ENCODE peak calls at places on chromosomes 7 and 10, in six cellular contexts. One of them, this sample, is unnamed.

GRCh38 chr10:43735907-43736306 is 87.2 kb upstream of the ZNF32 start:
- DNase-seq in mammary epithelial cell: no peak
- DNase-seq in mucosa of descending colon: no peak
- DNase-seq in right atrium auricular region: no peak
- DNase-seq in testis: no peak
- DNase-seq in prostate gland: no peak
- DNase-seq in this sample: no peak

GRCh38 chr10:47063858-47064257 is 152.6 kb downstream of the PTPN20 start:
- DNase-seq in mammary epithelial cell: no peak
- DNase-seq in mucosa of descending colon: no peak
- DNase-seq in right atrium auricular region: no peak
- DNase-seq in testis: no peak
- DNase-seq in prostate gland: no peak
- DNase-seq in this sample: no peak

GRCh38 chr7:12518920-12519681 is 51.4 kb upstream of the SCIN start:
- DNase-seq in mammary epithelial cell: peak; percentile 8
- DNase-seq in mucosa of descending colon: peak; percentile 19
- DNase-seq in right atrium auricular region: no peak
- DNase-seq in testis: no peak
- DNase-seq in prostate gland: no peak
- DNase-seq in this sample: no peak

GRCh38 chr7:26280097-26280496 is 11.6 kb upstream of the SNX10 start:
- DNase-seq in mammary epithelial cell: no peak
- DNase-seq in mucosa of descending colon: no peak
- DNase-seq in right atrium auricular region: no peak
- DNase-seq in testis: no peak
- DNase-seq in prostate gland: no peak
- DNase-seq in this sample: no peak

GRCh38 chr7:134210227-134210626 is 83.1 kb downstream of the LRGUK start:
- DNase-seq in mammary epithelial cell: no peak
- DNase-seq in mucosa of descending colon: no peak
- DNase-seq in right atrium auricular region: no peak
- DNase-seq in testis: no peak
- DNase-seq in prostate gland: no peak
- DNase-seq in this sample: no peak

GRCh38 chr10:129690248-129691070 is 223.4 kb downstream of the MGMT start:
- DNase-seq in mammary epithelial cell: peak; percentile 65
- DNase-seq in mucosa of descending colon: no peak
- DNase-seq in right atrium auricular region: no peak
- DNase-seq in testis: no peak
- DNase-seq in prostate gland: no peak
- DNase-seq in this sample: peak; percentile 25

GRCh38 chr7:42479452-42480303 is 242.7 kb upstream of the GLI3 start:
- DNase-seq in mammary epithelial cell: peak; percentile 60
- DNase-seq in mucosa of descending colon: no peak
- DNase-seq in right atrium auricular region: no peak
- DNase-seq in testis: no peak
- DNase-seq in prostate gland: peak; percentile 44
- DNase-seq in this sample: no peak

GRCh38 chr7:132501956-132502355 is 74.3 kb downstream of the PLXNA4 start:
- DNase-seq in mammary epithelial cell: no peak
- DNase-seq in mucosa of descending colon: no peak
- DNase-seq in right atrium auricular region: no peak
- DNase-seq in testis: no peak
- DNase-seq in prostate gland: no peak
- DNase-seq in this sample: no peak

GRCh38 chr7:141227454-141227853 is 153.6 kb downstream of the TMEM178B start:
- DNase-seq in mammary epithelial cell: no peak
- DNase-seq in mucosa of descending colon: no peak
- DNase-seq in right atrium auricular region: no peak
- DNase-seq in testis: no peak
- DNase-seq in prostate gland: no peak
- DNase-seq in this sample: no peak

GRCh38 chr7:42426163-42426562 is 189.2 kb upstream of the GLI3 start:
- DNase-seq in mammary epithelial cell: peak; percentile 29
- DNase-seq in mucosa of descending colon: no peak
- DNase-seq in right atrium auricular region: no peak
- DNase-seq in testis: no peak
- DNase-seq in prostate gland: no peak
- DNase-seq in this sample: no peak

GRCh38 chr7:135774284-135774683 is 25.7 kb upstream of the FAM180A start:
- DNase-seq in mammary epithelial cell: peak; percentile 42
- DNase-seq in mucosa of descending colon: peak; percentile 57
- DNase-seq in right atrium auricular region: peak; percentile 57
- DNase-seq in testis: no peak
- DNase-seq in prostate gland: peak; percentile 68
- DNase-seq in this sample: peak; percentile 42

GRCh38 chr10:114650266-114650665 is 7.8 kb downstream of the ABLIM1 start:
- DNase-seq in mammary epithelial cell: no peak
- DNase-seq in mucosa of descending colon: no peak
- DNase-seq in right atrium auricular region: no peak
- DNase-seq in testis: no peak
- DNase-seq in prostate gland: no peak
- DNase-seq in this sample: no peak

GRCh38 chr10:70564901-70565351 is 37.6 kb downstream of the PRF1 start:
- DNase-seq in mammary epithelial cell: no peak
- DNase-seq in mucosa of descending colon: no peak
- DNase-seq in right atrium auricular region: no peak
- DNase-seq in testis: no peak
- DNase-seq in prostate gland: no peak
- DNase-seq in this sample: no peak

GRCh38 chr10:28928484-28928883 is 251.2 kb downstream of the BAMBI start:
- DNase-seq in mammary epithelial cell: no peak
- DNase-seq in mucosa of descending colon: no peak
- DNase-seq in right atrium auricular region: peak; percentile 55
- DNase-seq in testis: no peak
- DNase-seq in prostate gland: no peak
- DNase-seq in this sample: no peak

GRCh38 chr10:77149001-77149400 is 488.6 kb downstream of the KCNMA1 start:
- DNase-seq in mammary epithelial cell: peak; percentile 62
- DNase-seq in mucosa of descending colon: no peak
- DNase-seq in right atrium auricular region: no peak
- DNase-seq in testis: no peak
- DNase-seq in prostate gland: no peak
- DNase-seq in this sample: no peak

GRCh38 chr10:57249615-57250281 is 888.7 kb upstream of the ZWINT start:
- DNase-seq in mammary epithelial cell: no peak
- DNase-seq in mucosa of descending colon: no peak
- DNase-seq in right atrium auricular region: no peak
- DNase-seq in testis: peak; percentile 20
- DNase-seq in prostate gland: no peak
- DNase-seq in this sample: no peak

GRCh38 chr7:131302876-131303707 is 24.6 kb upstream of the MKLN1 start:
- DNase-seq in mammary epithelial cell: peak; percentile 38
- DNase-seq in mucosa of descending colon: peak; percentile 56
- DNase-seq in right atrium auricular region: no peak
- DNase-seq in testis: peak; percentile 69
- DNase-seq in prostate gland: peak; percentile 57
- DNase-seq in this sample: no peak

GRCh38 chr10:69438531-69439349 is 12.5 kb upstream of the TSPAN15 start:
- DNase-seq in mammary epithelial cell: peak; percentile 74
- DNase-seq in mucosa of descending colon: peak; percentile 56
- DNase-seq in right atrium auricular region: no peak
- DNase-seq in testis: no peak
- DNase-seq in prostate gland: peak; percentile 27
- DNase-seq in this sample: no peak

GRCh38 chr7:29825750-29826529 is 19.6 kb downstream of the WIPF3 start:
- DNase-seq in mammary epithelial cell: no peak
- DNase-seq in mucosa of descending colon: no peak
- DNase-seq in right atrium auricular region: no peak
- DNase-seq in testis: no peak
- DNase-seq in prostate gland: no peak
- DNase-seq in this sample: no peak

GRCh38 chr7:6166443-6166871 is 106.0 kb downstream of the CYTH3 start:
- DNase-seq in mammary epithelial cell: no peak
- DNase-seq in mucosa of descending colon: no peak
- DNase-seq in right atrium auricular region: no peak
- DNase-seq in testis: no peak
- DNase-seq in prostate gland: no peak
- DNase-seq in this sample: no peak

GRCh38 chr10:93941603-93942002 is 47.8 kb downstream of the SLC35G1 start:
- DNase-seq in mammary epithelial cell: no peak
- DNase-seq in mucosa of descending colon: no peak
- DNase-seq in right atrium auricular region: no peak
- DNase-seq in testis: no peak
- DNase-seq in prostate gland: no peak
- DNase-seq in this sample: no peak

GRCh38 chr7:121083790-121084251 is 95.3 kb downstream of the CPED1 start:
- DNase-seq in mammary epithelial cell: peak; percentile 43
- DNase-seq in mucosa of descending colon: no peak
- DNase-seq in right atrium auricular region: no peak
- DNase-seq in testis: no peak
- DNase-seq in prostate gland: no peak
- DNase-seq in this sample: no peak

GRCh38 chr7:151199196-151199874 is 11.0 kb downstream of the H2BK1 start:
- DNase-seq in mammary epithelial cell: no peak
- DNase-seq in mucosa of descending colon: no peak
- DNase-seq in right atrium auricular region: no peak
- DNase-seq in testis: peak; percentile 24
- DNase-seq in prostate gland: no peak
- DNase-seq in this sample: no peak

GRCh38 chr7:143906895-143907294 is 4.9 kb upstream of the TCAF1 start:
- DNase-seq in mammary epithelial cell: no peak
- DNase-seq in mucosa of descending colon: no peak
- DNase-seq in right atrium auricular region: no peak
- DNase-seq in testis: no peak
- DNase-seq in prostate gland: no peak
- DNase-seq in this sample: no peak

GRCh38 chr7:36473454-36474282 is 84.0 kb downstream of the ANLN start:
- DNase-seq in mammary epithelial cell: peak; percentile 93
- DNase-seq in mucosa of descending colon: peak; percentile 86
- DNase-seq in right atrium auricular region: no peak
- DNase-seq in testis: peak; percentile 68
- DNase-seq in prostate gland: no peak
- DNase-seq in this sample: no peak

GRCh38 chr7:36472141-36472729 is 82.6 kb downstream of the ANLN start:
- DNase-seq in mammary epithelial cell: no peak
- DNase-seq in mucosa of descending colon: no peak
- DNase-seq in right atrium auricular region: no peak
- DNase-seq in testis: no peak
- DNase-seq in prostate gland: no peak
- DNase-seq in this sample: no peak

GRCh38 chr7:36474283-36475010 is 84.8 kb downstream of the ANLN start:
- DNase-seq in mammary epithelial cell: no peak
- DNase-seq in mucosa of descending colon: no peak
- DNase-seq in right atrium auricular region: no peak
- DNase-seq in testis: no peak
- DNase-seq in prostate gland: no peak
- DNase-seq in this sample: no peak

GRCh38 chr7:36475371-36475770 is 85.7 kb downstream of the ANLN start:
- DNase-seq in mammary epithelial cell: no peak
- DNase-seq in mucosa of descending colon: no peak
- DNase-seq in right atrium auricular region: no peak
- DNase-seq in testis: no peak
- DNase-seq in prostate gland: no peak
- DNase-seq in this sample: no peak

GRCh38 chr7:36475011-36475342 is 85.3 kb downstream of the ANLN start:
- DNase-seq in mammary epithelial cell: no peak
- DNase-seq in mucosa of descending colon: no peak
- DNase-seq in right atrium auricular region: no peak
- DNase-seq in testis: no peak
- DNase-seq in prostate gland: no peak
- DNase-seq in this sample: no peak
- H3K4me3 ChIP-seq in mammary epithelial cell: no peak overlapping the region
- H3K4me3 ChIP-seq in mucosa of descending colon: no peak overlapping the region
- H3K4me3 ChIP-seq in right atrium auricular region: no peak overlapping the region
- H3K4me3 ChIP-seq in testis: no peak overlapping the region
- H3K4me3 ChIP-seq in prostate gland: no peak overlapping the region
- H3K4me3 ChIP-seq in this sample: no peak overlapping the region

DNA sequence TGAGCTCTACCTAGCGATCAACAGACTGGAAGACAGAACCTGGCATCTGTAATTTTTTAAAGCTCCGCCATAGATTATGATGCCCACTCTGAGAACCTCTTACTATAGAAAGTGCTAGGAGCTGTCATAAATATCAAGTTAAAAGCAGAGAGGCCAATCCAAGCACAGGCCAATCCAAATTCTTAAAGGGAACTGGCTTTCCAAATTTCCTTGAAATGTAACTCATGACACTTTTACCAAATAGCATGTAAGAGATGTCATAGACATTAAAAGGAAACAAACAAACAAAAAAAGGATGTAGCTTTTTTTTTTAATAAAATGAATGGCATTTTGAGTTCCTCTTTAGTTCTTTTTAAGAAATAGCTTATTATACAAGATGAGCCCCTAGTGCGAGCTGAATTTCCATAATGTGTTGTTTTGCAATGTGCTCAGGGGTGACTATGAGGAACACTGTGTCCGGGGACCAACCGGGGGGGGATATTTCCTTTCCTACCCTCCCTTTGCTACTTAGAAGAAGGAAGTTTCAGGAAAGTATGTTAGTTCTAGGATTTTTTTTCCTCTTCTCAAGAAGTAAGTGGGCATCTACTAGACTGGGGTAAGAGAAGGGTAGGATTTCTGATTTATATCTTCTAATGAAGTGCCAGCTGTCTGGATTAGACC is 23.7 kb upstream of the MRC1 start:
- DNase-seq in mammary epithelial cell: no peak
- DNase-seq in mucosa of descending colon: no peak
- DNase-seq in right atrium auricular region: no peak
- DNase-seq in testis: no peak
- DNase-seq in prostate gland: no peak
- DNase-seq in this sample: no peak
- H3K36me3 ChIP-seq in mammary epithelial cell: no peaks in the 10 kb centered on the region
- H3K36me3 ChIP-seq in mucosa of descending colon: no peaks in the 10 kb centered on the region
- H3K36me3 ChIP-seq in right atrium auricular region: no peaks in the 10 kb centered on the region
- H3K36me3 ChIP-seq in testis: no peaks in the 10 kb centered on the region
- H3K36me3 ChIP-seq in prostate gland: no peaks in the 10 kb centered on the region
- H3K36me3 ChIP-seq in this sample: no peaks in the 10 kb centered on the region

GRCh38 chr10:24952701-24953349 is 419 bp upstream of the PRTFDC1 start:
- DNase-seq in mammary epithelial cell: no peak
- DNase-seq in mucosa of descending colon: peak; percentile 48
- DNase-seq in right atrium auricular region: no peak
- DNase-seq in testis: peak; percentile 34
- DNase-seq in prostate gland: peak; percentile 12
- DNase-seq in this sample: no peak
- TF ChIP-seq CTCF in mammary epithelial cell: no peak
- TF ChIP-seq CTCF in mucosa of descending colon: peak; percentile 28
- TF ChIP-seq CTCF in right atrium auricular region: peak; percentile 57
- TF ChIP-seq CTCF in testis: peak; percentile 10
- TF ChIP-seq CTCF in prostate gland: no peak
- TF ChIP-seq CTCF in this sample: peak; percentile 15

DNA sequence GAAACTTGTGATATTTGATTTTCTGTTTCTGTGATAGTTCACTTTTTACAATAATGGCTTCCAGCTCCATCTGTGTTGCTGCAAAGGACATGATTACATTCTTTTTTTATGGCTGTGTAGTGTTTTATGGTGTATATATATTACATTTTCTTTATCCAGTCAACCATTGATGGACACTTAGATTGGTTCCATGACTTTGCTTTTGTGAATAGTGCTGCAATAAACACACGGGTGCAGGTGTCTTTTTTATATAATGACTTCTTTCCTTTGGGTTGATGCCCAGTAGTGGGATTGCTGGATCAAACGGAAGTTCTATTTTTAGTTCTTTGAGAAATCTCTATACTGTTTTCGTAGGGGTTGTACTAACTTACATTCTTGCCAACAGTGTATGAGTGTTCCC is 189.6 kb downstream of the ACTR3B start:
- DNase-seq in mammary epithelial cell: no peak
- DNase-seq in mucosa of descending colon: peak; percentile 20
- DNase-seq in right atrium auricular region: no peak
- DNase-seq in testis: no peak
- DNase-seq in prostate gland: no peak
- DNase-seq in this sample: no peak
- H3K4me3 ChIP-seq in mammary epithelial cell: no peak overlapping the region
- H3K4me3 ChIP-seq in mucosa of descending colon: no peak overlapping the region
- H3K4me3 ChIP-seq in right atrium auricular region: no peak overlapping the region
- H3K4me3 ChIP-seq in testis: no peak overlapping the region
- H3K4me3 ChIP-seq in prostate gland: no peak overlapping the region
- H3K4me3 ChIP-seq in this sample: no peak overlapping the region

This sample was measured in kidney epithelial cell.